ENCODE peak calls at places on chromosomes 12 and 14, in eight cellular contexts. O is HCT116; U is tibial nerve; R is CD8-positive, alpha-beta T cell; F is tibial artery; M is mesenchymal stem cell; C is endodermal cell; X is epithelial cell of esophagus. J is an unnamed sample.

GRCh38 chr12:49636574-49636973 is 13.2 kb downstream of the PRPF40B start:
- DNase-seq in U (no peak), C (no peak), M (no peak), R (no peak), O (no peak), X (no peak), F (no peak), J (no peak)

GRCh38 chr14:48398675-48399282 is 723.4 kb upstream of the MDGA2 start:
- DNase-seq in U (no peak), C (peak), R (no peak), M (peak), F (no peak), X (peak), O (peak), J (peak)

GRCh38 chr12:56411781-56412639 is 37.2 kb downstream of the TIMELESS start:
- DNase-seq in F (no peak), R (no peak), X (no peak), O (no peak), U (no peak), C (no peak), M (no peak), J (peak)

GRCh38 chr12:77882709-77883108 is 52.0 kb downstream of the NAV3 start:
- DNase-seq in U (no peak), C (no peak), X (no peak), O (no peak), M (no peak), F (no peak), R (no peak), J (no peak)

GRCh38 chr12:104680070-104680469 is 223.3 kb downstream of the CHST11 start:
- DNase-seq in M (no peak), O (peak), R (no peak), U (no peak), X (peak), C (peak), F (no peak), J (peak)

GRCh38 chr12:86727151-86727550 is 471.0 kb upstream of the MGAT4C start:
- DNase-seq in R (no peak), X (peak), U (no peak), C (no peak), F (no peak), O (no peak), M (peak), J (peak)

GRCh38 chr14:72830786-72831583 is 62.9 kb downstream of the DPF3 start:
- DNase-seq in C (peak), M (no peak), U (no peak), X (no peak), F (no peak), O (no peak), R (no peak), J (peak)

GRCh38 chr12:464484-465267 is 4.9 kb downstream of the B4GALNT3 start:
- DNase-seq in C (no peak), O (no peak), X (no peak), R (no peak), M (no peak), U (no peak), F (no peak), J (no peak)

GRCh38 chr14:29637406-29637805 is 290.2 kb downstream of the PRKD1 start:
- DNase-seq in C (no peak), X (no peak), F (peak), U (peak), M (peak), O (no peak), R (no peak), J (peak)

GRCh38 chr14:102923201-102923919 is 897 bp downstream of the AMN start:
- DNase-seq in R (no peak), O (no peak), U (no peak), F (no peak), M (no peak), X (no peak), C (no peak), J (no peak)
- H3K4me3 ChIP-seq in R (no peak), O (no peak), U (no peak), F (no peak), M (peak), X (peak), C (peak), J (peak)

GRCh38 chr14:43539210-43539609 is 967.9 kb downstream of the FSCB start:
- DNase-seq in F (no peak), R (no peak), X (peak), M (peak), C (peak), O (peak), U (no peak), J (peak)
- H3K4me3 ChIP-seq in F (no peak), R (no peak), X (no peak), M (peak), C (no peak), O (no peak), U (no peak), J (no peak)

DNA sequence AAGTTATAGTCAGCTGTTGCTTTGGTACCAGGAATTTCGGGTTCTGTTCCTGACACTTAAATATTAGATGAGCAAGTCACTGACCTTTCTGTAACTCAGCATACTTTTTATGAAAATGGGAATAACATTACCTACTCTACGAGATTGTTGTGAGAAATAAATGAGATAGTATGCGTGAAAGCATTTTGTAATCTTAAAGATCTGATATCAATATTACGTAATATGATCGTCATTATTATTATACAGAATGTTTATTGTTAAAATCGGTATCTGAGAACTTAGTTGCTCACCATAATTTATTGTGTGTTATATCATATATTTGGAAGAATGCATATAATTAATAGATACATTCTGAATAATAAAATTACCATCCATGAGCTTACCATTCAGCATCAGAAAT is 6.1 kb upstream of the NECAP1 start:
- DNase-seq in M (no peak), F (no peak), R (no peak), X (no peak), C (no peak), O (no peak), U (no peak), J (no peak)
- H3K4me3 ChIP-seq in M (no peak), F (no peak), R (no peak), X (no peak), C (no peak), O (no peak), U (no peak), J (no peak)

GRCh38 chr12:53994691-53995310 is 5.2 kb upstream of the HOXC9 start:
- DNase-seq in R (no peak), X (no peak), M (no peak), U (no peak), F (no peak), C (peak), O (no peak), J (no peak)
- H3K4me3 ChIP-seq in R (no peak), X (no peak), M (peak), U (peak), F (peak), C (no peak), O (peak), J (no peak)

J was measured in choroid plexus epithelial cell.